ENCODE peak calls at places on chromosomes 11 and 22, in five cellular contexts. T, L, D, Z and J are unnamed samples.

GRCh38 chr22:46418827-46419226 is 83.3 kb downstream of the TRMU start:
- DNase-seq in D (no peak), Z (no peak), T (no peak), L (no peak), J (no peak)

GRCh38 chr22:45949921-45950320 is 27.0 kb downstream of the WNT7B start:
- DNase-seq in L (no peak), T (no peak), D (no peak), Z (no peak), J (no peak)

GRCh38 chr11:86676533-86677154 is 4.2 kb upstream of the ME3 start:
- DNase-seq in T (no peak), L (peak), D (no peak), Z (no peak), J (no peak)

GRCh38 chr11:68461284-68461861 is 821 bp downstream of the PPP6R3 start:
- DNase-seq in T (no peak), L (peak), D (peak), Z (no peak), J (no peak)

GRCh38 chr22:24514241-24515024 is 19.3 kb downstream of the UPB1 start:
- DNase-seq in L (no peak), Z (no peak), T (no peak), D (no peak), J (no peak)

GRCh38 chr11:70913715-70914231 is 338.6 kb downstream of the SHANK2 start:
- DNase-seq in Z (no peak), T (no peak), D (no peak), L (no peak), J (no peak)

GRCh38 chr22:45452565-45453449 is 39.3 kb downstream of the RIBC2 start:
- DNase-seq in Z (no peak), L (no peak), D (peak), T (no peak), J (peak)

GRCh38 chr22:47196881-47197701 is 434.6 kb downstream of the TBC1D22A start:
- DNase-seq in D (no peak), T (no peak), Z (no peak), L (no peak), J (no peak)

GRCh38 chr22:38935023-38935422 is 22.4 kb upstream of the APOBEC3A start:
- DNase-seq in T (peak), Z (no peak), D (no peak), L (peak), J (no peak)

GRCh38 chr11:130648601-130649000 is 200.2 kb downstream of the ADAMTS15 start:
- DNase-seq in Z (peak), D (no peak), T (peak), L (no peak), J (no peak)

GRCh38 chr22:46066691-46067090 is 83.6 kb upstream of the PPARA start:
- DNase-seq in L (peak), D (no peak), Z (peak), T (peak), J (peak)

GRCh38 chr11:35109827-35110226 is 29.1 kb upstream of the CD44 start:
- DNase-seq in D (no peak), L (no peak), Z (no peak), T (no peak), J (no peak)

GRCh38 chr11:110349109-110349996 is 52.9 kb upstream of the RDX start:
- DNase-seq in Z (no peak), D (no peak), L (no peak), T (no peak), J (no peak)

GRCh38 chr11:91749231-91749630 is 475.4 kb upstream of the FAT3 start:
- DNase-seq in Z (no peak), L (peak), D (no peak), T (no peak), J (no peak)

GRCh38 chr22:36541831-36542391 is 12.9 kb upstream of the EIF3D start:
- DNase-seq in T (no peak), D (peak), Z (no peak), L (peak), J (peak)

GRCh38 chr22:36425977-36426523 is 38.3 kb upstream of the MYH9 start:
- DNase-seq in T (peak), D (peak), Z (peak), L (no peak), J (peak)

GRCh38 chr11:9187616-9188015 is 77.5 kb downstream of the DENND5A start:
- DNase-seq in D (no peak), L (no peak), T (no peak), Z (no peak), J (no peak)

GRCh38 chr22:37996079-37996478 is 11.7 kb upstream of the SOX10 start:
- DNase-seq in L (no peak), Z (no peak), D (no peak), T (no peak), J (no peak)

GRCh38 chr11:118171274-118172062 is 5.0 kb downstream of the SCN2B start:
- DNase-seq in L (peak), D (peak), T (peak), Z (peak), J (peak)

GRCh38 chr22:28474248-28474647 is 205.4 kb downstream of the TTC28 start:
- DNase-seq in L (no peak), D (no peak), T (no peak), Z (no peak), J (no peak)

GRCh38 chr11:28730336-28730735 is 622.1 kb downstream of the METTL15 start:
- DNase-seq in D (peak), Z (no peak), L (peak), T (no peak), J (no peak)

GRCh38 chr22:37095113-37095512 is 14.4 kb downstream of the TMPRSS6 start:
- DNase-seq in D (no peak), L (no peak), T (no peak), Z (no peak), J (no peak)

GRCh38 chr22:26564672-26565071 is 25.3 kb downstream of the TPST2 start:
- DNase-seq in L (no peak), T (no peak), Z (no peak), D (no peak), J (no peak)

GRCh38 chr11:132844956-132845355 is 687.3 kb downstream of the OPCML start:
- DNase-seq in L (peak), T (no peak), D (peak), Z (no peak), J (peak)

GRCh38 chr11:1792461-1792860 is 28.7 kb upstream of the CTSD start:
- DNase-seq in T (no peak), L (no peak), D (no peak), Z (no peak), J (no peak)

GRCh38 chr11:104830080-104830479 is 68.2 kb downstream of the CASP12 start:
- DNase-seq in L (peak), Z (peak), D (peak), T (no peak), J (peak)

GRCh38 chr11:69834251-69834650 is 15.0 kb upstream of the FGF3 start:
- DNase-seq in D (no peak), Z (no peak), L (no peak), T (no peak), J (no peak)

GRCh38 chr11:75509201-75509600 is 16.5 kb downstream of the GDPD5 start:
- DNase-seq in D (no peak), T (no peak), Z (no peak), L (no peak), J (no peak)
- TF ChIP-seq CTCF in D (no peak), T (no peak), Z (no peak), L (no peak), J (no peak)

DNA sequence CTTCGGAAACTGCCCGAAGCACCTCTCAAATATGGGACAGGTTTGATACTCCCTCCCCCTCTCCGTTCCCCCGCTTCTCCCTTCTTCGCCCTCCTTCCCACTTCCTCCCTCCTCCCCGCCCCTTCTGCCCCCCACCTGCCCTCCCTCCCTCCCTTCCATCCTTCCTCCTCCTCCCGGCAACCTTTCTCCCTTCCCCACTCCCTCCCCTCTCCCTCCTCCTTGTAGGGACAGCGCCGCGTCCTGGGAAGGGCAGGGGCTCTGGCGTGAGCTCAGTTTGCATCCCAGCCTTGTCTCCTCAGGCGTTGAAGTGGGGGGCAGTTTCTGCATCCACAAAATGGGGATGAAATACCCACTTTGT is 6.1 kb upstream of the NFAM1 start:
- DNase-seq in Z (no peak), T (no peak), L (no peak), D (no peak), J (no peak)
- H3K4me3 ChIP-seq in Z (no peak), T (peak), L (peak), D (no peak), J (no peak)

DNA sequence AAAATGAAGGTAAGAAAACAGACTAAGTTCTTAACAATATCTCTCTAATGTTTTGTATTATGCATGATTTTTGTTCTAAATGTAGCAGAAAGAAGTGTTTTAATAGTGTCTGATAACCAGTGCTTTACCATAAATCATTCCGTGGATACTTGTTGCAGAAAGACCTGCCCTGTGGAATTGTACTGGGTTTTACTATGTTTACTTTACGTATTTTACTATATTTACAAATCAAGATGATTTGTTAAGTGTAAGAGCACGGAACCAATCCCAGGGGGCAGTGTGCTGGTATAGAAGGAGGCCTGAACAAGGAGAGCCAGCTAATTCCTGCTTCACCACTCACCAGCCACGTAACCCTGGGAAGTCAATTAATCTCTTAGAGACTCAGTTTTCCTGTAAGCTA is 1.4 kb downstream of the HTR3B start:
- DNase-seq in L (peak), Z (no peak), T (no peak), D (peak), J (peak)
- TF ChIP-seq CTCF in L (peak), Z (no peak), T (peak), D (peak), J (peak)

GRCh38 chr11:65491163-65491465 is 7.7 kb upstream of the MALAT1 start:
- DNase-seq in L (no peak), D (no peak), Z (no peak), T (peak), J (no peak)

GRCh38 chr11:65491614-65492386 is 7.0 kb upstream of the MALAT1 start:
- DNase-seq in T (peak), D (peak), Z (peak), L (peak), J (peak)

GRCh38 chr11:65492387-65492636 is 6.5 kb upstream of the MALAT1 start:
- DNase-seq in T (no peak), Z (no peak), L (no peak), D (no peak), J (no peak)

GRCh38 chr11:65493367-65494176 is 5.3 kb upstream of the MALAT1 start:
- DNase-seq in D (peak), Z (peak), T (peak), L (peak), J (peak)

GRCh38 chr11:65492637-65493366 is 6.0 kb upstream of the MALAT1 start:
- DNase-seq in T (peak), L (no peak), D (peak), Z (peak), J (peak)
- H3K4me3 ChIP-seq in T (peak), L (no peak), D (no peak), Z (no peak), J (peak)

DNA sequence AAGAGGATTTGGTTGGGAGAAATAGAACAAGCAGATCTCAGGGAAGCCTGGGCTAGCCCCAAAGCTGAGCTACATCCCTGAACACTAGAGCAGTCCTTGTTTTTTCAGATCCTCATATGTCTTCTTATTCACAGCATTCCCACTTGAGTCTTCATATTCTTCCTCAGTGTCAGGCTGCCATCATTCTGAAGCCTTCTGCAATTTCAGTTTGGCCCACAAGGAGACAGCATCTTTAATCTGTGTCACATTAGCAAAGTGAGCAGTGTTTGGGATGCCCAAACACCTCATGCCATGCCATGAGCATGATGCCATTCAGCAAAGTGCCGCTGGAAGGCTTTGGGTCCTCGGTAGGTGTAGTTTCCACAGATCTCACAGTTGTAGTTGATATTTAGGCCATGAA is 56.6 kb downstream of the SCN3B start:
- DNase-seq in T (no peak), L (peak), D (no peak), Z (no peak), J (no peak)
- TF ChIP-seq CTCF in T (no peak), L (peak), D (no peak), Z (no peak), J (peak)

GRCh38 chr11:64771861-64772260 is 6.5 kb downstream of the SF1 start:
- DNase-seq in L (no peak), D (no peak), Z (no peak), T (no peak), J (no peak)
- H3K4me3 ChIP-seq in L (no peak), D (no peak), Z (no peak), T (no peak), J (no peak)

GRCh38 chr11:61161190-61162091 is at the start of gene VPS37C:
- DNase-seq in L (peak), Z (peak), T (peak), D (peak), J (peak)
- TF ChIP-seq CTCF in L (no peak), Z (peak), T (peak), D (no peak), J (no peak)

DNA sequence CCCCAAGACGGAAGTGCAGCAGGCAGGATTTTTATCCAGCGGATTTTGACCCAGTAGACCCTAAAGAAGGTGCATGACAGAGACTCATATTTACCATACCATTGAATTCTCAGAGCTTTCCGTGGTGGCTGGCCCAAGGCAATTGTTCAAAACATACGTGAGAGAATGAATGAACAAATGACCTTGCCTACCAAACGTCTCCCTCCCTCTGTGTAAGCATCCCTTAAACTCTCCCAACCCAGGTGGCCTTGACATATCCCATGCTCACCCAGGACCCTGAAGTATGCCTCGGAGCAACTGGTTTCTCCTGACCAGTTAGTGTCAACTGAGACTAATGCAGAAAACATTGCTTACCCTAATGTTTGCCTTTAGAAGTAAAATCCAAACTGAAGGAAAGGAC is 154.9 kb downstream of the TEAD1 start:
- DNase-seq in T (no peak), Z (no peak), L (no peak), D (no peak), J (no peak)
- H3K4me3 ChIP-seq in T (peak), Z (no peak), L (peak), D (no peak), J (no peak)